ENCODE peak calls at places on chromosomes 12 and 14, in six cellular contexts. H is GM12865, N is HL-60, Q is LoVo, W is HS-5, A is RKO. E is an unnamed sample.

GRCh38 chr12:59904874-59905521 is 309.2 kb downstream of the SLC16A7 start:
- DNase-seq in W (peak; percentile 76), H (no peak), A (no peak), Q (no peak), N (no peak), E (no peak)

GRCh38 chr14:21298358-21298757 is 18.5 kb downstream of the RPGRIP1 start:
- DNase-seq in A (no peak), N (no peak), Q (no peak), H (no peak), W (no peak), E (no peak)

GRCh38 chr14:69428289-69428998 is 30.0 kb downstream of the SLC39A9 start:
- DNase-seq in W (no peak), A (no peak), Q (no peak), H (peak; percentile 67), N (peak; percentile 62), E (no peak)

GRCh38 chr12:89416049-89416792 is 63.9 kb upstream of the DUSP6 start:
- DNase-seq in Q (no peak), N (no peak), W (no peak), A (no peak), H (no peak), E (no peak)

GRCh38 chr12:95494888-95495287 is 20.9 kb downstream of the METAP2 start:
- DNase-seq in N (no peak), A (no peak), W (no peak), H (no peak), Q (no peak), E (no peak)

GRCh38 chr14:88868558-88869159 is 44.2 kb downstream of the TTC8 start:
- DNase-seq in W (no peak), A (peak; percentile 49), Q (peak; percentile 12), N (peak; percentile 4), H (peak; percentile 34), E (no peak)

GRCh38 chr12:59734371-59734770 is 138.5 kb downstream of the SLC16A7 start:
- DNase-seq in N (no peak), H (no peak), A (no peak), W (no peak), Q (no peak), E (no peak)

GRCh38 chr12:27969901-27970390 is 2.6 kb downstream of the PTHLH start:
- DNase-seq in Q (peak; percentile 72), A (no peak), W (no peak), H (peak; percentile 89), N (peak; percentile 41), E (peak; percentile 7)

GRCh38 chr14:73787760-73788508 is 63.7 kb upstream of the PTGR2 start:
- DNase-seq in W (no peak), H (peak; percentile 60), A (peak; percentile 48), N (no peak), Q (no peak), E (no peak)

GRCh38 chr12:119803391-119803791 is 73.7 kb downstream of the CIT start:
- DNase-seq in A (no peak), N (no peak), W (no peak), H (no peak), Q (no peak), E (no peak)

GRCh38 chr12:101459642-101460346 is 15.3 kb upstream of the SPIC start:
- DNase-seq in W (peak; percentile 43), N (peak; percentile 12), A (peak; percentile 32), Q (peak; percentile 95), H (no peak), E (no peak)

GRCh38 chr12:92502417-92503028 is 200.3 kb upstream of the PLEKHG7 start:
- DNase-seq in A (no peak), Q (no peak), H (peak; percentile 88), W (no peak), N (peak; percentile 72), E (no peak)

GRCh38 chr14:27995688-27996087 is 770.9 kb upstream of the FOXG1 start:
- DNase-seq in H (no peak), Q (no peak), A (no peak), N (no peak), W (no peak), E (no peak)

GRCh38 chr14:77055981-77056380 is 27.5 kb upstream of the IRF2BPL start:
- DNase-seq in W (no peak), N (no peak), A (no peak), H (no peak), Q (no peak), E (no peak)

GRCh38 chr14:61581955-61582615 is 113.2 kb upstream of the HIF1A start:
- DNase-seq in Q (no peak), N (no peak), H (no peak), A (no peak), W (no peak), E (no peak)

GRCh38 chr14:94531187-94531586 is 21.9 kb upstream of the SERPINA12 start:
- DNase-seq in A (no peak), N (no peak), Q (no peak), H (no peak), W (no peak), E (no peak)

GRCh38 chr14:56129941-56130340 is 11.7 kb downstream of the PELI2 start:
- DNase-seq in Q (no peak), W (no peak), N (peak; percentile 72), A (no peak), H (no peak), E (no peak)

GRCh38 chr14:81301813-81302212 is 81.1 kb upstream of the GTF2A1 start:
- DNase-seq in W (no peak), Q (no peak), N (no peak), A (no peak), H (no peak), E (no peak)

GRCh38 chr12:67647547-67648305 is 819 bp upstream of the DYRK2 start:
- DNase-seq in N (peak; percentile 65), Q (peak; percentile 95), W (no peak), H (peak; percentile 54), A (peak; percentile 91), E (peak; percentile 25)

GRCh38 chr14:89258728-89259273 is 158.2 kb downstream of the FOXN3 start:
- DNase-seq in H (peak; percentile 39), N (no peak), A (no peak), Q (no peak), W (no peak), E (no peak)

GRCh38 chr12:16389594-16389993 is 42.1 kb downstream of the MGST1 start:
- DNase-seq in N (peak; percentile 75), W (peak; percentile 81), H (no peak), A (peak; percentile 43), Q (peak; percentile 19), E (no peak)

GRCh38 chr12:3154006-3154405 is 76.8 kb downstream of the TSPAN9 start:
- DNase-seq in A (no peak), Q (no peak), N (no peak), H (no peak), W (no peak), E (no peak)

GRCh38 chr12:55972045-55972843 is 1.6 kb upstream of the RAB5B start:
- DNase-seq in H (no peak), N (no peak), A (peak; percentile 57), Q (peak; percentile 66), W (peak; percentile 63), E (no peak)

GRCh38 chr12:32533971-32534590 is 134.7 kb downstream of the FGD4 start:
- DNase-seq in A (peak; percentile 9), Q (peak; percentile 82), H (peak; percentile 38), N (peak; percentile 66), W (peak; percentile 43), E (no peak)

GRCh38 chr14:23209651-23210423 is 26.4 kb upstream of the SLC7A8 start:
- DNase-seq in H (no peak), A (no peak), Q (no peak), W (peak; percentile 22), N (no peak), E (no peak)

GRCh38 chr14:21999400-21999799 is 325.8 kb upstream of the OR4E1 start:
- DNase-seq in A (peak; percentile 20), H (no peak), N (no peak), W (no peak), Q (no peak), E (peak; percentile 11)